ENCODE peak calls at places on chromosome 13, in nine cellular contexts. Y is activated CD8-positive, alpha-beta memory T cell treated with anti-CD3 and anti-CD28 coated beads, Interleukin-2, amount 10 ng/mL, durations not matched to agents 7 days and 5 days; C is GM06990; W is progenitor cell of endocrine pancreas; F is heart right ventricle; S is HS-27A; X is NCI-H774; Z is activated CD8-positive, alpha-beta T cell treated with anti-CD3 and anti-CD28 coated beads for 36 hours; L is neural crest cell. P is an unnamed sample.

GRCh38 chr13:80336335-80336734 is 4.6 kb downstream of the SPRY2 start:
- DNase-seq in Y (no peak), C (no peak), W (no peak), F (no peak), S (no peak), X (no peak), Z (no peak), L (no peak), P (no peak)

GRCh38 chr13:102327119-102327617 is 74.7 kb downstream of the FGF14 start:
- DNase-seq in Y (no peak), C (no peak), W (no peak), F (no peak), S (no peak), X (no peak), Z (no peak), L (no peak), P (no peak)

GRCh38 chr13:112771139-112771876 is 81.5 kb downstream of the ATP11A start:
- DNase-seq in Y (no peak), C (no peak), W (no peak), F (no peak), S (no peak), X (no peak), Z (no peak), L (no peak), P (no peak)

GRCh38 chr13:21326155-21327030 is 132.7 kb downstream of the ZDHHC20 start:
- DNase-seq in Y (no peak), C (no peak), W (no peak), F (no peak), S (no peak), X (no peak), Z (peak), L (no peak), P (no peak)

GRCh38 chr13:31369213-31369612 is 169.4 kb downstream of the B3GLCT start:
- DNase-seq in Y (no peak), C (no peak), W (no peak), F (no peak), S (no peak), X (no peak), Z (no peak), L (no peak), P (no peak)

GRCh38 chr13:98548230-98548629 is 28.7 kb downstream of the STK24 start:
- DNase-seq in Y (no peak), C (no peak), W (no peak), F (no peak), S (no peak), X (no peak), Z (no peak), L (no peak), P (no peak)

GRCh38 chr13:32984857-32985626 is 31.2 kb upstream of the KL start:
- DNase-seq in Y (no peak), C (no peak), W (no peak), F (no peak), S (no peak), X (peak), Z (no peak), L (no peak), P (no peak)

GRCh38 chr13:105925496-105925895 is 610.0 kb downstream of the EFNB2 start:
- DNase-seq in Y (no peak), C (no peak), W (no peak), F (no peak), S (no peak), X (no peak), Z (no peak), L (no peak), P (no peak)

GRCh38 chr13:28402057-28402381 is 92.9 kb downstream of the FLT1 start:
- DNase-seq in Y (no peak), C (no peak), W (no peak), F (no peak), S (no peak), X (no peak), Z (no peak), L (no peak), P (no peak)

GRCh38 chr13:101090287-101090686 is 326.0 kb downstream of the NALCN start:
- DNase-seq in Y (no peak), C (no peak), W (no peak), F (no peak), S (no peak), X (no peak), Z (no peak), L (no peak), P (no peak)

GRCh38 chr13:27375686-27376326 is 48.6 kb upstream of the GTF3A start:
- DNase-seq in Y (peak), C (no peak), W (peak), F (peak), S (no peak), X (no peak), Z (peak), L (peak), P (peak)

GRCh38 chr13:111006508-111007031 is 91.7 kb upstream of the ANKRD10 start:
- DNase-seq in Y (no peak), C (no peak), W (no peak), F (peak), S (no peak), X (no peak), Z (no peak), L (no peak), P (no peak)

GRCh38 chr13:46721054-46721453 is 75.9 kb downstream of the ESD start:
- DNase-seq in Y (peak), C (no peak), W (no peak), F (no peak), S (no peak), X (no peak), Z (peak), L (peak), P (no peak)

GRCh38 chr13:52832268-52832667 is 16.2 kb downstream of the PCDH8 start:
- DNase-seq in Y (no peak), C (no peak), W (no peak), F (no peak), S (no peak), X (peak), Z (no peak), L (no peak), P (no peak)

GRCh38 chr13:78784017-78784745 is 125.2 kb upstream of the OBI1 start:
- DNase-seq in Y (no peak), C (no peak), W (no peak), F (no peak), S (no peak), X (no peak), Z (no peak), L (no peak), P (no peak)

GRCh38 chr13:49348748-49349147 is 95.1 kb downstream of the CAB39L start:
- DNase-seq in Y (no peak), C (no peak), W (no peak), F (no peak), S (no peak), X (no peak), Z (no peak), L (no peak), P (no peak)